ENCODE peak calls at places on chromosomes 2 and 18, in nine cellular contexts. E is A673, S is Panc1, M is SJCRH30, D is K562, T is HFF-Myc, V is small intestine, K is aorta, A is H1. W is an unnamed sample.

GRCh38 chr2:120227111-120227991 is 4.2 kb upstream of the TMEM185B start:
- DNase-seq in S (no peak), M (no peak), D (peak; percentile 79), K (no peak), V (no peak), A (no peak), T (no peak), E (no peak), W (no peak)

GRCh38 chr2:4354164-4354563 is 650.8 kb downstream of the DCDC2C start:
- DNase-seq in S (no peak), T (no peak), K (no peak), A (no peak), M (no peak), D (no peak), V (no peak), E (no peak), W (no peak)

GRCh38 chr2:23452853-23453420 is 68.0 kb downstream of the KLHL29 start:
- DNase-seq in E (peak; percentile 42), M (peak; percentile 85), K (no peak), T (no peak), D (no peak), S (no peak), A (no peak), V (no peak), W (no peak)

GRCh38 chr2:20148841-20149702 is 75.9 kb downstream of the SDC1 start:
- DNase-seq in T (peak; percentile 93), E (no peak), A (no peak), M (peak; percentile 41), K (no peak), S (no peak), D (no peak), V (no peak), W (no peak)

GRCh38 chr2:229572434-229573338 is 141.7 kb downstream of the DNER start:
- DNase-seq in D (no peak), T (no peak), K (no peak), V (no peak), M (no peak), A (no peak), E (no peak), S (no peak), W (no peak)

GRCh38 chr2:5938566-5938896 is 246.3 kb downstream of the SOX11 start:
- DNase-seq in T (no peak), K (no peak), M (no peak), S (no peak), V (no peak), E (no peak), D (no peak), A (no peak), W (no peak)

GRCh38 chr2:3208591-3208990 is 169.0 kb downstream of the EIPR1 start:
- DNase-seq in M (no peak), D (no peak), T (no peak), S (no peak), K (no peak), A (no peak), V (no peak), E (no peak), W (no peak)

GRCh38 chr18:23512641-23513040 is 9.3 kb downstream of the RMC1 start:
- DNase-seq in E (no peak), D (no peak), K (no peak), V (no peak), S (no peak), T (no peak), M (no peak), A (no peak), W (no peak)

GRCh38 chr2:3291113-3291512 is 86.5 kb downstream of the EIPR1 start:
- DNase-seq in S (no peak), K (no peak), T (no peak), A (no peak), E (no peak), V (no peak), M (no peak), D (no peak), W (no peak)

GRCh38 chr2:235569837-235570236 is 76.0 kb downstream of the AGAP1 start:
- DNase-seq in V (no peak), M (no peak), A (no peak), D (no peak), S (no peak), T (no peak), E (no peak), K (no peak), W (no peak)

GRCh38 chr2:197674546-197674945 is 841 bp downstream of the RFTN2 start:
- DNase-seq in E (peak; percentile 17), M (peak; percentile 41), T (no peak), A (no peak), D (no peak), S (no peak), K (no peak), V (no peak), W (no peak)

GRCh38 chr2:197675711-197676188 is 363 bp upstream of the RFTN2 start:
- DNase-seq in K (peak; percentile 56), M (no peak), V (no peak), S (no peak), T (no peak), E (peak; percentile 80), A (no peak), D (peak; percentile 3), W (peak; percentile 16)

GRCh38 chr2:197673606-197674005 is 1.8 kb downstream of the RFTN2 start:
- DNase-seq in V (no peak), T (no peak), A (no peak), S (no peak), D (no peak), E (no peak), K (no peak), M (no peak), W (no peak)

GRCh38 chr2:197674060-197674459 is 1.3 kb downstream of the RFTN2 start:
- DNase-seq in S (no peak), E (no peak), D (no peak), M (no peak), T (no peak), V (no peak), A (no peak), K (no peak), W (no peak)

DNA sequence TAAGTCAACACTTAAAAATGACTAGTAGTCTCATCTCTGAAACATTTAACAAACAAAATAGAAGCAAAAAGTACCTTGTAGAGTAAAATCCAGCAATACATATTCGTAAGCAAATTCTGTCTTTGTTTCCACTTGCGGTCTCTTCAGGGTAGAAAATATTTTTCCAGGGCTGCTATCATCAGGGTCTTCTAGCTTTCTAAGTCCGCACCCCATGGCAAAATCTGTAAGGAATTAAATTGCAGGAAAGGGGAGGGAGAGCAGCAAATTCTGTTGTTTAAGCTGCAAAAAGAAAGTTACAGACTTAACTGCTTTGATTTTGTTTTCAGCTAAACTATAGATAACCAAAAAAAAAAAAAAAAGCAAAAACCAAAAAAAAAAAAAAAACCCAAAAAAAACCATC is at the start of gene RFTN2:
- DNase-seq in T (no peak), A (no peak), V (no peak), S (no peak), E (peak; percentile 29), D (no peak), M (no peak), K (no peak), W (no peak)
- H3K4me3 ChIP-seq in T (peak within 1 kb of the TSS; percentile 36), A (peak within 1 kb of the TSS; percentile 19), V (no peak within 1 kb of the TSS), S (no peak within 1 kb of the TSS), E (peak within 1 kb of the TSS; percentile 49), D (no peak within 1 kb of the TSS), M (no peak within 1 kb of the TSS), K (peak within 1 kb of the TSS; percentile 80), W (peak within 1 kb of the TSS; percentile 62)

GRCh38 chr2:161625314-161625919 is 1.2 kb downstream of the SLC4A10 start:
- DNase-seq in E (no peak), M (no peak), D (no peak), T (no peak), K (no peak), V (no peak), A (peak; percentile 33), S (no peak), W (no peak)
- H3K4me3 ChIP-seq in E (no peak overlapping the region), M (no peak overlapping the region), D (no peak overlapping the region), T (no peak overlapping the region), K (no peak overlapping the region), V (no peak overlapping the region), A (peak overlapping the region; percentile 82), S (no peak overlapping the region), W (no peak overlapping the region)

GRCh38 chr2:179581605-179582004 is 279.8 kb downstream of the ZNF385B start:
- DNase-seq in T (no peak), D (no peak), E (no peak), V (no peak), A (no peak), K (no peak), S (no peak), M (peak; percentile 50), W (no peak)
- H3K4me3 ChIP-seq in T (no peak overlapping the region), D (no peak overlapping the region), E (no peak overlapping the region), V (no peak overlapping the region), A (no peak overlapping the region), K (no peak overlapping the region), S (no peak overlapping the region), M (peak overlapping the region; percentile 24), W (no peak overlapping the region)

DNA sequence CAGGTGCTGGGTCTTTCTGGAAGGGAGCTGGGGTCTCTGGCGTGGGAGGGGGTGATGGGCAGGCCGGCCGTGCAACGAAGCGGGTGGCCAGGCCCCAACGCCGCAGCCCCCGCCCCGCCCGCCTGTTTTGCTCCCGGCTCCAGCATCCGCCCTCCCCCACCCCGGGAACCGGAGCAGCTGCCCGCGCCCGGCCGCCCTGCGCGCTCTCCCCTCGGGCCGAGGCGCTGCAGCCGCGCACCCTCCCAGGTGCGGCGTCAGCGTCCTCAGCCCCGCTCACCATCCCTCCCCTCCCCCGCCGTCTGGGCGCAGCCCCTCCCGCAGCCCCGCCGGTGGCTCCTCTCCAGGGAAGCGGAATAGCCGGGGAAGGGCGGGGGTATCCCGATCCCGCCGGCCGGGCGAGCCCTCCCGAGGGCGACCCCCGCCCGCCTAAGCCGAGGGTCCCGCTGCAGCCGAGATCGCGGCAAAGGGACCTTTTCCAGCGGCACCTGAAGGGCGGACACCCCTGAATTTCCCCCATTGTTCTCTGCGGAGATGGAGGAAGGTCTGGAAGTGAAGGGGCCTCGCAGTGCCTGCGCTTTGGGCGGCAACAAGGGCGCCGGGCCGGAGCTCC is 510 bp downstream of the KIF1A start:
- DNase-seq in S (no peak), A (no peak), D (no peak), E (no peak), M (no peak), V (no peak), T (no peak), K (no peak), W (no peak)
- H3K4me3 ChIP-seq in S (peak overlapping the region; percentile 57), A (peak overlapping the region; percentile 69), D (no peak overlapping the region), E (peak overlapping the region; percentile 86), M (peak overlapping the region; percentile 40), V (peak overlapping the region; percentile 26), T (no peak overlapping the region), K (peak overlapping the region; percentile 18), W (no peak overlapping the region)

DNA sequence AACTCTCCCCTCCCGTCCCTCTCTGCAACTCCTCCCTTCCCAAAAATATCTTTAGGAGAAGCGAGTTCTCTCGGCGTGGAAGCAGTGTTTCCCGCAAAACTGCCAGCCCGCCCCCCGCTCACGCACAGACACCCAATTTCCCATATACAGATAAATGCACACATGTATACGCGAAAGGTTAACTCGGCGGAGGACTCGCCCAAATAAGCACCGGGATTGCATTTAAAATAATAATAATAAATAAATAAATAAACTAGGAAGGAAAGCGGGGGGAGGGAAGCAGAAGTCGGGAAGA is 70.0 kb upstream of the PSMD14 start:
- DNase-seq in K (no peak), T (no peak), A (no peak), E (no peak), S (no peak), D (no peak), M (no peak), V (no peak), W (no peak)
- H3K4me3 ChIP-seq in K (peak overlapping the region; percentile 45), T (peak overlapping the region; percentile 46), A (peak overlapping the region; percentile 64), E (peak overlapping the region; percentile 51), S (peak overlapping the region; percentile 74), D (no peak overlapping the region), M (peak overlapping the region; percentile 63), V (peak overlapping the region; percentile 87), W (peak overlapping the region; percentile 69)

GRCh38 chr2:176174382-176174834 is 14.1 kb upstream of the HOXD1 start:
- DNase-seq in V (no peak), S (no peak), K (no peak), E (peak; percentile 77), M (peak; percentile 44), A (no peak), D (no peak), T (no peak), W (no peak)
- H3K4me3 ChIP-seq in V (no peak overlapping the region), S (peak overlapping the region; percentile 30), K (no peak overlapping the region), E (peak overlapping the region; percentile 22), M (no peak overlapping the region), A (no peak overlapping the region), D (no peak overlapping the region), T (no peak overlapping the region), W (no peak overlapping the region)

W was measured in AG04450.